ENCODE peak calls at places on chromosomes 7 and 10, in ten cellular contexts. G is astrocyte, L is HCT116, P is foreskin fibroblast, V is left lung, T is OCI-LY7, S is ovary, Q is GM12865, C is tibial artery, O is neural progenitor cell. E is an unnamed sample.

GRCh38 chr7:147432068-147432467 is 1158.5 kb upstream of the C7orf33 start:
- DNase-seq in G (no peak), L (no peak), P (no peak), V (no peak), T (no peak), S (no peak), Q (no peak), C (no peak), O (peak), E (peak)

GRCh38 chr10:131000737-131001136 is 310.8 kb downstream of the TCERG1L start:
- DNase-seq in G (no peak), L (no peak), P (no peak), V (no peak), T (no peak), S (no peak), Q (no peak), C (no peak), O (no peak), E (no peak)

GRCh38 chr7:69429817-69430501 is 168.3 kb upstream of the AUTS2 start:
- DNase-seq in G (peak), L (no peak), P (no peak), V (peak), T (no peak), S (peak), Q (no peak), C (peak), O (peak), E (peak)

GRCh38 chr7:101820703-101821102 is 3.3 kb downstream of the CUX1 start:
- DNase-seq in G (no peak), L (no peak), P (no peak), V (peak), T (no peak), S (no peak), Q (no peak), C (no peak), O (peak), E (no peak)

GRCh38 chr7:129363-130221 is 62.8 kb upstream of the FAM20C start:
- DNase-seq in G (no peak), L (no peak), P (peak), V (peak), T (no peak), S (no peak), Q (no peak), C (peak), O (no peak), E (no peak)

GRCh38 chr10:43372751-43373445 is 1.5 kb downstream of the FXYD4 start:
- DNase-seq in G (no peak), L (no peak), P (no peak), V (no peak), T (no peak), S (no peak), Q (no peak), C (no peak), O (peak), E (no peak)

GRCh38 chr10:42952931-42953683 is 123.8 kb upstream of the RET start:
- DNase-seq in G (no peak), L (no peak), P (no peak), V (peak), T (no peak), S (no peak), Q (no peak), C (peak), O (no peak), E (peak)

GRCh38 chr7:7254908-7255307 is 72.6 kb downstream of the C1GALT1 start:
- DNase-seq in G (no peak), L (no peak), P (no peak), V (no peak), T (no peak), S (no peak), Q (no peak), C (no peak), O (no peak), E (no peak)

GRCh38 chr10:89158446-89158845 is 48.7 kb downstream of the CH25H start:
- DNase-seq in G (peak), L (no peak), P (peak), V (no peak), T (no peak), S (no peak), Q (no peak), C (no peak), O (no peak), E (no peak)

GRCh38 chr10:114995468-114995867 is 57.5 kb downstream of the TRUB1 start:
- DNase-seq in G (peak), L (no peak), P (no peak), V (no peak), T (no peak), S (no peak), Q (no peak), C (no peak), O (no peak), E (no peak)

GRCh38 chr7:131625817-131626372 is 69.5 kb upstream of the PODXL start:
- DNase-seq in G (peak), L (peak), P (peak), V (no peak), T (no peak), S (no peak), Q (no peak), C (no peak), O (peak), E (peak)

GRCh38 chr10:76984559-76985443 is 652.8 kb downstream of the KCNMA1 start:
- DNase-seq in G (peak), L (peak), P (peak), V (peak), T (peak), S (peak), Q (peak), C (peak), O (peak), E (peak)

GRCh38 chr7:28410628-28411578 is 1.4 kb upstream of the CREB5 start:
- DNase-seq in G (peak), L (no peak), P (no peak), V (peak), T (no peak), S (peak), Q (peak), C (peak), O (peak), E (no peak)

GRCh38 chr7:129066290-129067131 is 11.6 kb upstream of the TNPO3 start:
- DNase-seq in G (peak), L (no peak), P (peak), V (no peak), T (no peak), S (no peak), Q (no peak), C (no peak), O (no peak), E (no peak)

GRCh38 chr7:131690446-131690845 is 134.0 kb upstream of the PODXL start:
- DNase-seq in G (no peak), L (no peak), P (no peak), V (no peak), T (no peak), S (no peak), Q (no peak), C (no peak), O (no peak), E (no peak)

GRCh38 chr7:13945670-13946069 is 43.8 kb downstream of the ETV1 start:
- DNase-seq in G (peak), L (no peak), P (no peak), V (peak), T (no peak), S (no peak), Q (peak), C (no peak), O (no peak), E (no peak)

GRCh38 chr10:115624448-115624847 is 531.3 kb downstream of the ATRNL1 start:
- DNase-seq in G (peak), L (no peak), P (peak), V (no peak), T (no peak), S (no peak), Q (no peak), C (no peak), O (no peak), E (no peak)

GRCh38 chr7:135770139-135770710 is 21.6 kb upstream of the FAM180A start:
- DNase-seq in G (no peak), L (no peak), P (peak), V (no peak), T (no peak), S (no peak), Q (no peak), C (no peak), O (no peak), E (no peak)

GRCh38 chr7:137576481-137576880 is 232.9 kb upstream of the PTN start:
- DNase-seq in G (no peak), L (no peak), P (no peak), V (no peak), T (no peak), S (no peak), Q (no peak), C (no peak), O (no peak), E (no peak)

GRCh38 chr10:133438711-133439273 is 14.4 kb upstream of the SPRN start:
- DNase-seq in G (no peak), L (peak), P (no peak), V (no peak), T (peak), S (no peak), Q (peak), C (no peak), O (no peak), E (no peak)

GRCh38 chr7:21911341-21911875 is 34.3 kb downstream of the CDCA7L start:
- DNase-seq in G (peak), L (no peak), P (peak), V (no peak), T (no peak), S (no peak), Q (no peak), C (no peak), O (no peak), E (no peak)

GRCh38 chr10:80139290-80139689 is 6.8 kb downstream of the PLAC9 start:
- DNase-seq in G (no peak), L (no peak), P (no peak), V (no peak), T (no peak), S (no peak), Q (no peak), C (peak), O (no peak), E (no peak)

GRCh38 chr10:44513592-44513991 is 128.7 kb upstream of the CXCL12 start:
- DNase-seq in G (no peak), L (no peak), P (no peak), V (no peak), T (no peak), S (no peak), Q (no peak), C (no peak), O (no peak), E (no peak)

GRCh38 chr7:129612112-129613015 is 844 bp downstream of the NRF1 start:
- DNase-seq in G (no peak), L (no peak), P (no peak), V (peak), T (peak), S (peak), Q (peak), C (peak), O (peak), E (peak)

GRCh38 chr7:55550010-55550409 is 22.3 kb downstream of the VOPP1 start:
- DNase-seq in G (no peak), L (peak), P (no peak), V (no peak), T (peak), S (no peak), Q (peak), C (no peak), O (no peak), E (no peak)

GRCh38 chr10:36899652-36900051 is 225.7 kb upstream of the ANKRD30A start:
- DNase-seq in G (no peak), L (no peak), P (no peak), V (no peak), T (no peak), S (no peak), Q (no peak), C (no peak), O (no peak), E (no peak)

GRCh38 chr7:12943781-12944180 is 256.3 kb downstream of the ARL4A start:
- DNase-seq in G (no peak), L (no peak), P (no peak), V (no peak), T (no peak), S (no peak), Q (no peak), C (no peak), O (no peak), E (no peak)

GRCh38 chr7:112866424-112866823 is 76.2 kb upstream of the TMEM168 start:
- DNase-seq in G (no peak), L (no peak), P (no peak), V (no peak), T (peak), S (no peak), Q (peak), C (no peak), O (no peak), E (no peak)

GRCh38 chr10:110857265-110858158 is 14.2 kb upstream of the PDCD4 start:
- DNase-seq in G (peak), L (no peak), P (no peak), V (no peak), T (peak), S (no peak), Q (peak), C (no peak), O (no peak), E (no peak)

GRCh38 chr7:150665075-150665794 is 20.3 kb upstream of the GIMAP2 start:
- DNase-seq in G (no peak), L (no peak), P (no peak), V (no peak), T (no peak), S (no peak), Q (no peak), C (no peak), O (no peak), E (no peak)

GRCh38 chr7:139671967-139672366 is 105.8 kb downstream of the HIPK2 start:
- DNase-seq in G (no peak), L (no peak), P (no peak), V (no peak), T (no peak), S (no peak), Q (no peak), C (no peak), O (no peak), E (no peak)

GRCh38 chr10:36676321-36677169 is 448.9 kb upstream of the ANKRD30A start:
- DNase-seq in G (peak), L (no peak), P (no peak), V (no peak), T (no peak), S (no peak), Q (no peak), C (no peak), O (no peak), E (no peak)

GRCh38 chr10:6494934-6495592 is 85.0 kb downstream of the PRKCQ start:
- DNase-seq in G (no peak), L (no peak), P (no peak), V (no peak), T (no peak), S (no peak), Q (no peak), C (no peak), O (no peak), E (no peak)
- TF ChIP-seq CTCF in G (no peak), L (no peak), P (no peak), V (no peak), T (no peak), S (no peak), Q (no peak), C (no peak), O (no peak), E (no peak)

GRCh38 chr7:86904949-86905834 is 154.3 kb downstream of the ELAPOR2 start:
- DNase-seq in G (no peak), L (no peak), P (peak), V (no peak), T (peak), S (no peak), Q (peak), C (no peak), O (peak), E (peak)
- TF ChIP-seq CTCF in G (peak), L (peak), P (peak), V (no peak), T (peak), S (no peak), Q (peak), C (peak), O (peak), E (peak)

GRCh38 chr7:42189535-42189934 is 47.5 kb downstream of the GLI3 start:
- DNase-seq in G (peak), L (no peak), P (no peak), V (no peak), T (no peak), S (no peak), Q (no peak), C (no peak), O (no peak), E (no peak)

GRCh38 chr7:42183547-42183946 is 53.5 kb downstream of the GLI3 start:
- DNase-seq in G (no peak), L (no peak), P (no peak), V (no peak), T (no peak), S (no peak), Q (no peak), C (no peak), O (no peak), E (no peak)

GRCh38 chr7:42185726-42186125 is 51.3 kb downstream of the GLI3 start:
- DNase-seq in G (no peak), L (no peak), P (no peak), V (no peak), T (no peak), S (no peak), Q (no peak), C (no peak), O (no peak), E (no peak)

GRCh38 chr7:42181566-42181965 is 55.4 kb downstream of the GLI3 start:
- DNase-seq in G (peak), L (no peak), P (no peak), V (no peak), T (no peak), S (no peak), Q (no peak), C (no peak), O (no peak), E (no peak)

DNA sequence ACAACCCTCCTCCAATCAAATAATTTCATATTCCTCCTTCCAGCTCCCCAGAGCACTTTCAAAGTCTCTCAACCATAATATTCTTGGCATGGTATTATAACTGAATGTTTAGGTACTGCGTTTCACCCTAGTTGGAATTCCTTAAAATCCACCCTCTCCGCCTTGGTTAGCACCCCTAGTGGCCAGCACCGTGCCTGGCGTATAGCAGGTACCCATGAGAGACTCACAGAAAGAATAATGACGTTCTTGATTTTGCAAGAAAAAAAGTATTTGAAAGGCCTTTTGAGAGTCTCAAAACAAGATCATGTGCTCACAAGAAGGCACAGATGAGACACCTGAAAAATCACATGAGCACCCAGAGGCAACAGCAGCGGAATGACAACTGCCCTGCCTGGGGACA is 50.8 kb downstream of the GLI3 start:
- DNase-seq in G (no peak), L (no peak), P (no peak), V (no peak), T (peak), S (no peak), Q (peak), C (no peak), O (peak), E (peak)
- TF ChIP-seq CTCF in G (peak), L (no peak), P (peak), V (no peak), T (peak), S (no peak), Q (peak), C (peak), O (peak), E (peak)

DNA sequence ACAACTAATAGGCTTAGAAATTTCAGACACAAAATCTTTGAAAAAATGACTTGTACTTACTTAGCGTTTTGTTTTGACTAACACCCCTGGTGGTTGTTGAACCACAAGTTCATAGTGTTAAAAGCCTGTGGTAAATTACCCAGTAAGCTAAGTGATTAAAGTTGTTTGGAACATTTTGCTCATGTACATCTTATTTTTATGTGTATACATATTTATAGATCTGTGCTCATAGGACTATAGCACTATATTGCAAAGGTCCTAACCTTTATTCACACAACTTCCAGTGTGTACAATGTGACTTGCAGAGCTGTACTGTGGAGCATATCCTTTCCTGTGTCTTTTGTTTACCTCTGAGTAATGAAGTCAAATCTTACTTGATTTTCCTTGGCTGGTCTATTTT is 79.6 kb downstream of the BMPR1A start:
- DNase-seq in G (no peak), L (no peak), P (no peak), V (no peak), T (no peak), S (no peak), Q (no peak), C (no peak), O (no peak), E (no peak)
- TF ChIP-seq CTCF in G (no peak), L (no peak), P (no peak), V (no peak), T (no peak), S (no peak), Q (no peak), C (no peak), O (no peak), E (no peak)

GRCh38 chr7:149422065-149422913 is 38.6 kb downstream of the ZNF777 start:
- DNase-seq in G (peak), L (peak), P (peak), V (peak), T (peak), S (peak), Q (peak), C (no peak), O (peak), E (peak)
- TF ChIP-seq CTCF in G (peak), L (peak), P (peak), V (peak), T (peak), S (no peak), Q (peak), C (peak), O (peak), E (peak)

GRCh38 chr10:52951819-52952218 is 179.2 kb upstream of the MBL2 start:
- DNase-seq in G (no peak), L (no peak), P (no peak), V (no peak), T (peak), S (peak), Q (peak), C (no peak), O (peak), E (peak)
- TF ChIP-seq CTCF in G (peak), L (no peak), P (peak), V (peak), T (peak), S (no peak), Q (peak), C (no peak), O (peak), E (peak)